ENCODE peak calls at places on chromosomes 11 and 22, in five cellular contexts. H is Panc1, N is HCT116, V is GM23338, T is HepG2. Y is an unnamed sample.
A peak's percentile ranks its signal among the peaks of the same experiment; 100 is the strongest.

GRCh38 chr11:114083256-114084252 is 24.0 kb downstream of the ZBTB16 start:
- ATAC-seq in H (no peak), N (no peak), V (no peak), T (no peak), Y (no peak)

GRCh38 chr11:63862923-63863322 is 24.0 kb downstream of the MARK2 start:
- ATAC-seq in H (peak; percentile 60), N (no peak), V (no peak), T (peak; percentile 94), Y (no peak)

GRCh38 chr11:63837027-63837688 is 1.8 kb upstream of the MARK2 start:
- ATAC-seq in H (peak; percentile 47), N (peak; percentile 18), V (peak; percentile 48), T (peak; percentile 40), Y (no peak)

GRCh38 chr11:100340416-100341323 is 346.4 kb upstream of the ARHGAP42 start:
- ATAC-seq in H (no peak), N (no peak), V (peak; percentile 69), T (no peak), Y (no peak)

GRCh38 chr11:110337570-110338193 is 41.3 kb upstream of the RDX start:
- ATAC-seq in H (peak; percentile 62), N (peak; percentile 91), V (peak; percentile 69), T (no peak), Y (no peak)

GRCh38 chr11:104763930-104764717 is 134.1 kb downstream of the CASP12 start:
- ATAC-seq in H (no peak), N (no peak), V (no peak), T (no peak), Y (no peak)

GRCh38 chr11:122453586-122453985 is 201.9 kb upstream of the UBASH3B start:
- ATAC-seq in H (no peak), N (no peak), V (no peak), T (no peak), Y (no peak)

GRCh38 chr22:17970205-17970708 is 54.1 kb downstream of the MICAL3 start:
- ATAC-seq in H (no peak), N (no peak), V (no peak), T (no peak), Y (no peak)

GRCh38 chr11:20448838-20449237 is 61.3 kb downstream of the PRMT3 start:
- ATAC-seq in H (no peak), N (no peak), V (no peak), T (no peak), Y (no peak)

GRCh38 chr11:125935056-125935455 is 10.8 kb upstream of the VSIG10L2 start:
- ATAC-seq in H (no peak), N (no peak), V (no peak), T (peak; percentile 81), Y (no peak)

GRCh38 chr22:49947296-49947622 is 13.3 kb upstream of the PIM3 start:
- ATAC-seq in H (no peak), N (no peak), V (no peak), T (no peak), Y (no peak)

GRCh38 chr11:112523477-112523876 is 262.8 kb upstream of the PLET1 start:
- ATAC-seq in H (peak; percentile 22), N (no peak), V (peak; percentile 83), T (no peak), Y (peak; percentile 44)

GRCh38 chr22:30054764-30055069 is 25.5 kb upstream of the HORMAD2 start:
- ATAC-seq in H (no peak), N (no peak), V (no peak), T (peak; percentile 95), Y (no peak)

GRCh38 chr22:36022162-36022561 is 6.5 kb downstream of the RBFOX2 start:
- ATAC-seq in H (no peak), N (no peak), V (no peak), T (no peak), Y (no peak)

GRCh38 chr11:12028303-12028702 is 19.9 kb upstream of the DKK3 start:
- ATAC-seq in H (no peak), N (no peak), V (no peak), T (no peak), Y (no peak)

GRCh38 chr11:44356351-44356750 is 46.4 kb upstream of the ALX4 start:
- ATAC-seq in H (no peak), N (no peak), V (no peak), T (no peak), Y (no peak)
- TF ChIP-seq CTCF in H (no peak), N (no peak), V (no peak), T (no peak), Y (no peak)

DNA sequence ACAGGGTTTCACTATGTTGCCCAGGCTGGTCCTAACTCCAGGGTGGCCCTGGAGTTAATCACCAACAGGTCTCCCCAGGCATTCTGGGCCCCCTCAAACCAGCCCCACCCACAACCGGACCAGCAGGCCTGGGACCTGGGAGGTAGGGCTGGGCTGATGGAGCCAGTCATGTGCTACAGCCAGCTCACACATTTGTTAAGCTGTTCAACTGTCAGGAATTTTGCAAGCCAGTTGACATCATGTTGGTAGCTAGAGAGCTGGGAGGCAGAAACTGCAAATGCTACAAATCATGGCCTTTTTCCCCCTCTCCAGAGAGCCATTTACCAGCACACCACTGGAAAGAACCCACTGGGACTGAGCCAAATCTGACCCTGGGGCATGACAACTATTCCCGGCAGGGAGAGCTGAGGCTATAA is 6.8 kb downstream of the ARHGAP1 start:
- ATAC-seq in H (no peak), N (no peak), V (no peak), T (no peak), Y (peak; percentile 60)
- TF ChIP-seq POLR2AphosphoS5 in H (no peak), N (no peak), V (no peak), T (no peak), Y (no peak)

GRCh38 chr22:38861927-38862326 is 10.1 kb downstream of the CBX6 start:
- ATAC-seq in H (no peak), N (no peak), V (no peak), T (no peak), Y (no peak)
- TF ChIP-seq CTCF in H (no peak), N (no peak), V (no peak), T (no peak), Y (no peak)

GRCh38 chr11:6609502-6610015 is 2.5 kb downstream of the TAF10 start:
- ATAC-seq in H (no peak), N (no peak), V (no peak), T (no peak), Y (no peak)

GRCh38 chr11:6608011-6608410 is 4.0 kb downstream of the TAF10 start:
- ATAC-seq in H (no peak), N (no peak), V (no peak), T (no peak), Y (no peak)

GRCh38 chr11:6610591-6610990 is 1.4 kb downstream of the TAF10 start:
- ATAC-seq in H (no peak), N (no peak), V (no peak), T (no peak), Y (no peak)

GRCh38 chr11:6607190-6607635 is 3.6 kb downstream of the ILK start:
- ATAC-seq in H (no peak), N (no peak), V (no peak), T (no peak), Y (no peak)

DNA sequence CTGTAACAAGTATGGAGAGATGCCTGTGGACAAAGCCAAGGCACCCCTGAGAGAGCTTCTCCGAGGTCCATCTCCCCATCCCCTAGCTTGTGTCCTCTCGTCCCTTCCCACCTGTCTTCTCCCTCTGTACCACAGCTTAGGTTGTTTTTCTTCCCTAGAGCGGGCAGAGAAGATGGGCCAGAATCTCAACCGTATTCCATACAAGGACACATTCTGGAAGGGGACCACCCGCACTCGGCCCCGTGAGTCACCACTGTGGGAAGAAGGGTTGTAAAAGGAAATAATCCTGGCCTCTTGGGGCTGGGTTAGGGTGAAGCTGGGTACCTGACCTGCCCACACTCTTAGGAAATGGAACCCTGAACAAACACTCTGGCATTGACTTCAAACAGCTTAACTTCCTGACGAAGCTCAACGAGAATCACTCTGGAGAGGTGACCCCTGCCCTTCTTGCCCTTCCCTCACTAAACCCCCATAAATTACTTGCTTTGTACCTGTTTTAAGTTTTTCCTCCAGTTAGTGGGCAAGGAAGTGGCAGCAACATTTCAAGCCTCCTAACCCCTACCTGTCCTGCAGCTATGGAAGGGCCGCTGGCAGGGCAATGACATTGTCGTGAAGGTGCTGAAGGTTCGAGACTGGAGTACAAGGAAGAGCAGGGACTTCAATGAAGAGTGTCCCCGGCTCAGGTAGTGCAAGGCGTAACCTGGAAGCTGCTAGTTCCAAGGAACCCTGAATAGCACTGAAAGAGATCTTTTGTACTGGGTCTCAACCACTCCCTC is 3.1 kb downstream of the TAF10 start:
- ATAC-seq in H (no peak), N (no peak), V (no peak), T (no peak), Y (no peak)
- TF ChIP-seq POLR2AphosphoS5 in H (peak; percentile 48), N (no peak), V (no peak), T (no peak), Y (peak; percentile 4)

GRCh38 chr11:94647926-94648325 is 80.8 kb downstream of the PIWIL4 start:
- ATAC-seq in H (no peak), N (no peak), V (peak; percentile 27), T (no peak), Y (no peak)
- TF ChIP-seq CTCF in H (no peak), N (no peak), V (no peak), T (no peak), Y (no peak)

DNA sequence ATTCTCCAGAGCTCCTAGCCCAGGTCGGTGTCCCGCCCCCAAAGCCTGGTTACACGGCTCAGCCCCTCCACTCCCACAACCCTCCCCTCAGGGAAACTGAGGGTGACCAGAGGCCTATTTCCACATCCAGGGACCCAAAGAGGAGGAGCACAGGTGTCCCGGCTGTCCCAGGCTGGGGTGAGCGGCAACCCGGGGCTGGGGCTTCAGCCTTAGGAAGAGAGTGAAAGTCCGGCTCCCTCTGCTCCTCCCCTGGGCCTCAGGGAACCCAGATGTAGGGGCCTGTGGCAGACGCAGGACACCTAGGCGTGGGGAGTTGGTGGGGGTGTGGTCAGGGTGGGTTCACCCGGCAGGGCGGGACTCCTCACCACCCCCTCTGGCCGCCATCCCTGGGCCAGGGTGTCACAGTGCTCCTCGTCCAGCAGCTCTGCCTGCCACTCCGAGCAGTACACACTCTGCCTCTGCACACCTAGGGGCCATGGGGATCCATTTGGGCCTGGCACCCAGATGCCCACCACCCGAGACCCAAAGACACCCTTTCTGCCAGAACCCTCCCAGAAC is 63.1 kb downstream of the ARFGAP3 start:
- ATAC-seq in H (no peak), N (no peak), V (no peak), T (peak; percentile 14), Y (no peak)
- TF ChIP-seq POLR2AphosphoS5 in H (no peak), N (no peak), V (no peak), T (no peak), Y (no peak)

GRCh38 chr11:74090701-74091100 is 80.1 kb downstream of the C2CD3 start:
- ATAC-seq in H (no peak), N (no peak), V (no peak), T (peak; percentile 53), Y (no peak)
- TF ChIP-seq CTCF in H (peak; percentile 49), N (peak; percentile 20), V (no peak), T (peak; percentile 67), Y (no peak)

DNA sequence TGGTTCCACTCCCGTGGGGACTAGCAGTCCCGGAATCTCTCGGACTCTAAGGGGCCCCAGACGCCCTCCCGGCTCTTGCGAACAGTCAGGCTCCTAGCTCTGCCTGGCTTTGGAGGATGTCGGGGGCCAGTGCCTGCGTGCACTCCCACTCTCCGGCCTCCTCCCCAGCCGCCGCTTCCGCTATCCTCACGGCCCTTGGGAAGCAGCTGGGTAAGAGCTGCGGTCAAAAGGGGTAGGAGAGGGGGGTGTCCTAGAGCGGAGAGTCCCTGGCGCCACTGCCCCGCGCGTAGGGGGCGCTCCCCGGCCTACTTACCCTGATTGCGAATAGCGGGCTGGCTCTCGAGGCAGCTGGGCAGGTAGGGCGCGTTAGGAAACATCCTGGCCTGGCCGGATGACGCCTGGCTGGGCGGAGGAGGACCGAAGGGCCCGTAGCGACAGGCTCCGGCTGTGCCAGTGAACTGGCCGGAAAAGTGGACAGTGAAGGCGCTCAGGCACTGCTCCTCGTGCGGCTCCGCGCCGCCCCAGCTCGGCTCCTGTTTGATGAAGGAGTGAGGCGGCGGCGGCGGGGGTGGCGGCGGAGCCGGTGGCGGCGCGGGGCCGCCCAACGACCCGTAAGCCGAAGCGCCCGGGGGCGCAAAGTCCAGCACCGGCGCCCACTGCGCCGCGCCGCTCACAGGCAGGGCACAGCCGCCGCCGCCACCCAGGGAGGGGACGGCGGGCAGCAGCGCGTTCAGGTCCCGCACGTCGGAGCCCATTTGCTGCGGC is 770 bp downstream of the WT1 start:
- ATAC-seq in H (peak; percentile 59), N (no peak), V (peak; percentile 3), T (peak; percentile 83), Y (peak; percentile 3)
- TF ChIP-seq POLR2AphosphoS5 in H (no peak), N (no peak), V (no peak), T (no peak), Y (no peak)

Y was measured in gastroesophageal sphincter.